ENCODE peak calls at places on chromosome 13, in four cellular contexts. B, K, S and Z are unnamed samples.

GRCh38 chr13:99926014-99926731 is 45.4 kb downstream of the ZIC5 start:
- DNase-seq in B (peak), S (no peak), K (no peak), Z (no peak)

GRCh38 chr13:25943666-25944065 is 108.2 kb downstream of the SHISA2 start:
- DNase-seq in B (no peak), K (peak), S (no peak), Z (no peak)

GRCh38 chr13:109058071-109058470 is 428.7 kb downstream of the MYO16 start:
- DNase-seq in B (no peak), S (no peak), K (no peak), Z (no peak)

GRCh38 chr13:63285426-63285825 is 1869.8 kb upstream of the PCDH20 start:
- DNase-seq in B (no peak), K (no peak), S (no peak), Z (no peak)

GRCh38 chr13:76637651-76638111 is 248.5 kb downstream of the KCTD12 start:
- DNase-seq in S (no peak), K (no peak), B (no peak), Z (no peak)

GRCh38 chr13:108176685-108177274 is 38.6 kb downstream of the LIG4 start:
- DNase-seq in K (peak), B (peak), S (peak), Z (peak)

GRCh38 chr13:68810660-68811059 is 1297.0 kb upstream of the ATXN8OS start:
- DNase-seq in S (no peak), B (no peak), K (peak), Z (no peak)

GRCh38 chr13:31699650-31700049 is 39.7 kb upstream of the RXFP2 start:
- DNase-seq in S (no peak), K (no peak), B (no peak), Z (peak)

GRCh38 chr13:72255908-72256307 is 388.9 kb upstream of the DACH1 start:
- DNase-seq in S (no peak), B (no peak), K (peak), Z (peak)

GRCh38 chr13:61255035-61255796 is 160.4 kb downstream of the PCDH20 start:
- DNase-seq in K (peak), S (no peak), B (no peak), Z (peak)
- TF ChIP-seq CTCF in K (peak), S (no peak), B (no peak), Z (peak)

GRCh38 chr13:42108217-42108616 is 59.8 kb downstream of the DGKH start:
- DNase-seq in K (no peak), B (no peak), S (no peak), Z (no peak)

GRCh38 chr13:42102961-42103688 is 54.7 kb downstream of the DGKH start:
- DNase-seq in B (no peak), S (no peak), K (no peak), Z (no peak)

GRCh38 chr13:42109957-42110356 is 61.5 kb downstream of the DGKH start:
- DNase-seq in B (no peak), K (no peak), S (no peak), Z (no peak)

GRCh38 chr13:42110410-42111155 is 62.1 kb downstream of the DGKH start:
- DNase-seq in B (peak), S (peak), K (peak), Z (no peak)

GRCh38 chr13:42107006-42107405 is 58.6 kb downstream of the DGKH start:
- DNase-seq in B (no peak), S (no peak), K (no peak), Z (no peak)
- TF ChIP-seq NR3C1 in B (no peak), S (no peak), K (no peak), Z (no peak)

DNA sequence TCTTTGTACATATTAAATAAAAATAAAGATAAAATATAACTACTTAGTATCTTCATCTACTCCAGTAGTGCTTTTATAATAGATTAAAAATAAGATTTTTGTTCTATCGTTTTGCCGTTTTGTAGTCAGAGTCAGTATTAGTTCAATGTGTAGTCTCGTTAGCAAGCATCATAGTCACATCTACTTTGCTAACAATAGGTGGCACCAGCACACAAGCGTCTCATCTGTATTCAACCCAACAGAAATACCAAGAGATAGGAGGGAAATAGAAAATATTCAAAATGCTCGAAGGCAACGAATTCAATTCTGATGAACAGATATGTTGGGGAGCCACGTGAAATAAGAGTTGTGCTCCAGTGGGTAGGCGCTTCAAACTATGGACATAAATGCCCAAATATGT is 21.4 kb upstream of the MICU2 start:
- DNase-seq in B (peak), S (no peak), K (peak), Z (no peak)
- TF ChIP-seq CTCF in B (peak), S (peak), K (peak), Z (no peak)

DNA sequence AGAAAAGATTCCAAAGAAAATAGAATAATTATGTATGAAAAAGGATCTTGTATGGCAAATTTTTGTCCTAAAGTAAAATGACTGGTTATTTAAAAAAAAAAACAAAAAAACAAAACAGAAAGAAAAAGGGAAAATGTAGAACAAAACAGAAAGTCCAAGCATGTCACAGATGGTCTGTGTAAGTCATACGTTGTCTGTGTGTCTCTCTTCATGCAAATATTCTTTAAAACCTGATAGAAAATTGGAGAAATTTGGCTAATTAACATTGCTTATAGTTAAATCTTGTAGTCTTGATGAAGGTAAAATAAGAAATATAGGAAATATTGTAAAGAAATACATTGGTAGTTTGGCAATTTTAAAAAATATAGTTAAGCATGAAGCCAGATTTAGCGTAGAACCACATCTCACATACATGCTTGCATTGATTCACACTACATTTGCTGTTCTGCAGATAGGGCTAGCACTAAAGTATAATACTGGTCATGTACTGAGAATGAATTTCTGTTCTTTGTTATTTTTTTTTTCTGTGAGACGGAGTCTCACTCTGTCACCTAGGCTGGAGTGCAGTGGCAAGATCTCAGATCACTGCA is 58.4 kb downstream of the SPRYD7 start:
- DNase-seq in S (no peak), B (no peak), K (no peak), Z (no peak)
- TF ChIP-seq NR3C1 in S (no peak), B (no peak), K (no peak), Z (no peak)

DNA sequence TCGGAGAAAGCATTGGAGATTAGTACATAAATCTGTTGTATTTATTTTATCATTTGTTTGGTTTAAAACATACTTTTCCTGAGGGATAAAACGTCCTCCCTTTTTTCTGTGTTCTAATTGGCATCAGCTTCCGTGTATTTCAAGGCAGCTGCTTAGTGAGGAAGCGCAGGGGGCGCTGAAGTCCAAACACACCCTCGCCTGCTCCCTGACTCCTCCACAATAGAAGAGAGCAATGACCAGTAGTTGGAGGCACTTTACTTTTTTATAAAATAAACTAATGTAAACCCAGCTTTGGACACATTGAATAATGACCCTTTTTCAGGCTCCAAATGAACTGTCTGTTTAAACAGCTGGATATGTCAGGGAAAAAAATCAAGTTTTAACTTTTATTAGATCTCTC is 79.9 kb downstream of the RNASEH2B start:
- DNase-seq in B (no peak), S (peak), K (peak), Z (no peak)
- TF ChIP-seq CTCF in B (no peak), S (peak), K (peak), Z (no peak)

DNA sequence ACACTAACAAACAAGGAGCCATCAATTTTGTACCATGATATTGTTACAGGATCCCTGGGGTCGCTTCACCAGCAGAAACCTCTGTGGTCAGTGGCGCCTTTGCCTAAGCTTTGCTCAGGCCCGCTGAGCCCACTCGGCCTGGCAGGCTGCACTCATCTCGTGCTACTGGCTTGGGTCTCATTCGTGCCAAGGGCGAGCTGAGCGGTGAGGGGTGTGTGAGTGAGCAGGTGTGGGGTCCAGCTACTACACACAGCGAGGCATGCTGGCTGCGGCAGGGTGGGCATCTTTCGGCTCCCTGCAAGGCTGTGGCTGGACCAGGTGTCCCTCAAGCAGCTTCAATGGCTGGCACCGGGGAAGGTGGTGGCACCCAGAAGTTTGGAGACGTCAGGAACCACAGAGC is 19.1 kb downstream of the CPB2 start:
- DNase-seq in K (no peak), S (no peak), B (no peak), Z (no peak)
- TF ChIP-seq NR3C1 in K (no peak), S (no peak), B (no peak), Z (no peak)

GRCh38 chr13:40813662-40814454 is 24.4 kb downstream of the SLC25A15 start:
- DNase-seq in B (no peak), S (no peak), K (peak), Z (no peak)
- TF ChIP-seq CTCF in B (no peak), S (peak), K (peak), Z (peak)